ENCODE peak calls at places on chromosomes 4 and X, in five cellular contexts. S is stimulated activated CD4-positive, alpha-beta T cell treated with anti-CD3 and anti-CD28 coated beads, Interleukin-12 subunit alpha, Interleukin-12 subunit beta, amount 100 ng/mL, for 24 hours; G is GDM1; L is NT2/D1; C is NCI-H1092. X is an unnamed sample.

GRCh38 chr4:2182981-2183380 is 58.9 kb downstream of the HAUS3 start:
- DNase-seq in S (no peak), G (no peak), L (no peak), C (no peak), X (no peak)

GRCh38 chr4:133775469-133775868 is 426.1 kb downstream of the PABPC4L start:
- DNase-seq in C (no peak), S (no peak), L (no peak), G (no peak), X (no peak)

GRCh38 chrX:118215346-118215745 is 98.7 kb upstream of the KLHL13 start:
- DNase-seq in L (no peak), G (no peak), C (no peak), S (no peak), X (no peak)

GRCh38 chr4:144816668-144817067 is 170.7 kb downstream of the HHIP start:
- DNase-seq in G (no peak), S (no peak), C (no peak), L (no peak), X (no peak)

GRCh38 chr4:120773641-120774040 is 148.9 kb downstream of the PRDM5 start:
- DNase-seq in L (no peak), S (no peak), G (no peak), C (no peak), X (no peak)

GRCh38 chr4:692771-693554 is 4.0 kb upstream of the SLC49A3 start:
- DNase-seq in G (no peak), C (no peak), L (no peak), S (no peak), X (no peak)

GRCh38 chr4:107906458-107907100 is 24.8 kb upstream of the CYP2U1 start:
- DNase-seq in S (no peak), L (no peak), C (no peak), G (no peak), X (no peak)

GRCh38 chrX:74535633-74536141 is 78.7 kb downstream of the RLIM start:
- DNase-seq in C (peak), L (peak), S (no peak), G (no peak), X (no peak)

X was measured in NCI-H1436 treated with DMSO at 0.1 percent for 48 hours.